ENCODE peak calls at places on chromosomes 5 and 9, in ten cellular contexts. One of them, this sample, is unnamed. For H3K9me3, the result is how much of the 10 kb centered on the place peaks cover.

GRCh38 chr9:131772940-131773339 is 33.1 kb upstream of the RAPGEF1 start:
- DNase-seq in prostate gland: no peak
- DNase-seq in kidney: no peak
- DNase-seq in endothelial cell of umbilical vein: no peak
- DNase-seq in tibial nerve: no peak
- DNase-seq in ovary: no peak
- DNase-seq in cardiac muscle cell: no peak
- DNase-seq in left ventricle myocardium inferior: no peak
- DNase-seq in body of pancreas: no peak
- DNase-seq in mucosa of descending colon: no peak
- DNase-seq in this sample: no peak

GRCh38 chr5:162911873-162912272 is 525.5 kb upstream of the CCNG1 start:
- DNase-seq in prostate gland: no peak
- DNase-seq in kidney: no peak
- DNase-seq in endothelial cell of umbilical vein: no peak
- DNase-seq in tibial nerve: no peak
- DNase-seq in ovary: no peak
- DNase-seq in cardiac muscle cell: no peak
- DNase-seq in left ventricle myocardium inferior: no peak
- DNase-seq in body of pancreas: no peak
- DNase-seq in mucosa of descending colon: no peak
- DNase-seq in this sample: no peak

GRCh38 chr9:108953983-108954574 is 19.9 kb downstream of the ABITRAM start:
- DNase-seq in prostate gland: no peak
- DNase-seq in kidney: no peak
- DNase-seq in endothelial cell of umbilical vein: peak
- DNase-seq in tibial nerve: no peak
- DNase-seq in ovary: no peak
- DNase-seq in cardiac muscle cell: peak
- DNase-seq in left ventricle myocardium inferior: no peak
- DNase-seq in body of pancreas: no peak
- DNase-seq in mucosa of descending colon: no peak
- DNase-seq in this sample: no peak

GRCh38 chr5:43041669-43042175 is 1.6 kb upstream of the ANXA2R start:
- DNase-seq in prostate gland: peak
- DNase-seq in kidney: no peak
- DNase-seq in endothelial cell of umbilical vein: peak
- DNase-seq in tibial nerve: no peak
- DNase-seq in ovary: no peak
- DNase-seq in cardiac muscle cell: peak
- DNase-seq in left ventricle myocardium inferior: no peak
- DNase-seq in body of pancreas: peak
- DNase-seq in mucosa of descending colon: peak
- DNase-seq in this sample: peak

GRCh38 chr5:54799645-54800044 is 185.7 kb downstream of the ESM1 start:
- DNase-seq in prostate gland: no peak
- DNase-seq in kidney: no peak
- DNase-seq in endothelial cell of umbilical vein: no peak
- DNase-seq in tibial nerve: no peak
- DNase-seq in ovary: no peak
- DNase-seq in cardiac muscle cell: no peak
- DNase-seq in left ventricle myocardium inferior: no peak
- DNase-seq in body of pancreas: no peak
- DNase-seq in mucosa of descending colon: no peak
- DNase-seq in this sample: no peak

GRCh38 chr5:11385251-11385900 is 518.9 kb downstream of the CTNND2 start:
- DNase-seq in prostate gland: no peak
- DNase-seq in kidney: no peak
- DNase-seq in endothelial cell of umbilical vein: no peak
- DNase-seq in tibial nerve: no peak
- DNase-seq in ovary: no peak
- DNase-seq in cardiac muscle cell: no peak
- DNase-seq in left ventricle myocardium inferior: no peak
- DNase-seq in body of pancreas: no peak
- DNase-seq in mucosa of descending colon: no peak
- DNase-seq in this sample: no peak

GRCh38 chr9:33517373-33517772 is 6.7 kb upstream of the ANKRD18B start:
- DNase-seq in prostate gland: no peak
- DNase-seq in kidney: no peak
- DNase-seq in endothelial cell of umbilical vein: peak
- DNase-seq in tibial nerve: no peak
- DNase-seq in ovary: no peak
- DNase-seq in cardiac muscle cell: peak
- DNase-seq in left ventricle myocardium inferior: no peak
- DNase-seq in body of pancreas: peak
- DNase-seq in mucosa of descending colon: no peak
- DNase-seq in this sample: no peak

GRCh38 chr9:89609426-89610006 is 4.7 kb downstream of the GADD45G start:
- DNase-seq in prostate gland: no peak
- DNase-seq in kidney: peak
- DNase-seq in endothelial cell of umbilical vein: no peak
- DNase-seq in tibial nerve: no peak
- DNase-seq in ovary: no peak
- DNase-seq in cardiac muscle cell: no peak
- DNase-seq in left ventricle myocardium inferior: no peak
- DNase-seq in body of pancreas: no peak
- DNase-seq in mucosa of descending colon: no peak
- DNase-seq in this sample: no peak

GRCh38 chr5:156380846-156381245 is 53.9 kb downstream of the SGCD start:
- DNase-seq in prostate gland: no peak
- DNase-seq in kidney: no peak
- DNase-seq in endothelial cell of umbilical vein: no peak
- DNase-seq in tibial nerve: no peak
- DNase-seq in ovary: peak
- DNase-seq in cardiac muscle cell: no peak
- DNase-seq in left ventricle myocardium inferior: no peak
- DNase-seq in body of pancreas: no peak
- DNase-seq in mucosa of descending colon: no peak
- DNase-seq in this sample: no peak

GRCh38 chr9:33498387-33498786 is 24.7 kb upstream of the NOL6 start:
- DNase-seq in prostate gland: no peak
- DNase-seq in kidney: no peak
- DNase-seq in endothelial cell of umbilical vein: peak
- DNase-seq in tibial nerve: no peak
- DNase-seq in ovary: no peak
- DNase-seq in cardiac muscle cell: no peak
- DNase-seq in left ventricle myocardium inferior: no peak
- DNase-seq in body of pancreas: no peak
- DNase-seq in mucosa of descending colon: no peak
- DNase-seq in this sample: no peak

GRCh38 chr5:89302102-89302891 is 419.3 kb upstream of the MEF2C start:
- DNase-seq in prostate gland: no peak
- DNase-seq in kidney: no peak
- DNase-seq in endothelial cell of umbilical vein: no peak
- DNase-seq in tibial nerve: no peak
- DNase-seq in ovary: no peak
- DNase-seq in cardiac muscle cell: no peak
- DNase-seq in left ventricle myocardium inferior: no peak
- DNase-seq in body of pancreas: no peak
- DNase-seq in mucosa of descending colon: no peak
- DNase-seq in this sample: no peak

GRCh38 chr5:76583163-76584047 is 39.8 kb downstream of the F2RL2 start:
- DNase-seq in prostate gland: no peak
- DNase-seq in kidney: no peak
- DNase-seq in endothelial cell of umbilical vein: peak
- DNase-seq in tibial nerve: no peak
- DNase-seq in ovary: no peak
- DNase-seq in cardiac muscle cell: no peak
- DNase-seq in left ventricle myocardium inferior: no peak
- DNase-seq in body of pancreas: no peak
- DNase-seq in mucosa of descending colon: no peak
- DNase-seq in this sample: no peak

GRCh38 chr5:179362355-179362754 is 17.1 kb upstream of the ADAMTS2 start:
- DNase-seq in prostate gland: no peak
- DNase-seq in kidney: no peak
- DNase-seq in endothelial cell of umbilical vein: no peak
- DNase-seq in tibial nerve: no peak
- DNase-seq in ovary: no peak
- DNase-seq in cardiac muscle cell: no peak
- DNase-seq in left ventricle myocardium inferior: no peak
- DNase-seq in body of pancreas: no peak
- DNase-seq in mucosa of descending colon: no peak
- DNase-seq in this sample: no peak

GRCh38 chr5:146699729-146700430 is 178.7 kb downstream of the PPP2R2B start:
- DNase-seq in prostate gland: no peak
- DNase-seq in kidney: no peak
- DNase-seq in endothelial cell of umbilical vein: no peak
- DNase-seq in tibial nerve: no peak
- DNase-seq in ovary: no peak
- DNase-seq in cardiac muscle cell: peak
- DNase-seq in left ventricle myocardium inferior: no peak
- DNase-seq in body of pancreas: no peak
- DNase-seq in mucosa of descending colon: no peak
- DNase-seq in this sample: no peak

GRCh38 chr5:164370841-164371240 is 865.4 kb downstream of the MAT2B start:
- DNase-seq in prostate gland: no peak
- DNase-seq in kidney: no peak
- DNase-seq in endothelial cell of umbilical vein: no peak
- DNase-seq in tibial nerve: no peak
- DNase-seq in ovary: no peak
- DNase-seq in cardiac muscle cell: no peak
- DNase-seq in left ventricle myocardium inferior: no peak
- DNase-seq in body of pancreas: no peak
- DNase-seq in mucosa of descending colon: no peak
- DNase-seq in this sample: no peak

GRCh38 chr5:74130141-74130897 is 504.3 kb downstream of the ARHGEF28 start:
- DNase-seq in prostate gland: no peak
- DNase-seq in kidney: no peak
- DNase-seq in endothelial cell of umbilical vein: no peak
- DNase-seq in tibial nerve: no peak
- DNase-seq in ovary: no peak
- DNase-seq in cardiac muscle cell: no peak
- DNase-seq in left ventricle myocardium inferior: no peak
- DNase-seq in body of pancreas: no peak
- DNase-seq in mucosa of descending colon: no peak
- DNase-seq in this sample: no peak

GRCh38 chr9:16267336-16268036 is 603.0 kb downstream of the BNC2 start:
- DNase-seq in prostate gland: peak
- DNase-seq in kidney: no peak
- DNase-seq in endothelial cell of umbilical vein: peak
- DNase-seq in tibial nerve: no peak
- DNase-seq in ovary: no peak
- DNase-seq in cardiac muscle cell: no peak
- DNase-seq in left ventricle myocardium inferior: no peak
- DNase-seq in body of pancreas: no peak
- DNase-seq in mucosa of descending colon: no peak
- DNase-seq in this sample: no peak

GRCh38 chr9:122609810-122610209 is 4.7 kb upstream of the OR1Q1 start:
- DNase-seq in prostate gland: no peak
- DNase-seq in kidney: no peak
- DNase-seq in endothelial cell of umbilical vein: no peak
- DNase-seq in tibial nerve: no peak
- DNase-seq in ovary: no peak
- DNase-seq in cardiac muscle cell: no peak
- DNase-seq in left ventricle myocardium inferior: no peak
- DNase-seq in body of pancreas: no peak
- DNase-seq in mucosa of descending colon: no peak
- DNase-seq in this sample: no peak

GRCh38 chr9:122619996-122620395 is 5.5 kb downstream of the OR1Q1 start:
- DNase-seq in prostate gland: no peak
- DNase-seq in kidney: no peak
- DNase-seq in endothelial cell of umbilical vein: peak
- DNase-seq in tibial nerve: no peak
- DNase-seq in ovary: no peak
- DNase-seq in cardiac muscle cell: no peak
- DNase-seq in left ventricle myocardium inferior: no peak
- DNase-seq in body of pancreas: no peak
- DNase-seq in mucosa of descending colon: no peak
- DNase-seq in this sample: no peak

DNA sequence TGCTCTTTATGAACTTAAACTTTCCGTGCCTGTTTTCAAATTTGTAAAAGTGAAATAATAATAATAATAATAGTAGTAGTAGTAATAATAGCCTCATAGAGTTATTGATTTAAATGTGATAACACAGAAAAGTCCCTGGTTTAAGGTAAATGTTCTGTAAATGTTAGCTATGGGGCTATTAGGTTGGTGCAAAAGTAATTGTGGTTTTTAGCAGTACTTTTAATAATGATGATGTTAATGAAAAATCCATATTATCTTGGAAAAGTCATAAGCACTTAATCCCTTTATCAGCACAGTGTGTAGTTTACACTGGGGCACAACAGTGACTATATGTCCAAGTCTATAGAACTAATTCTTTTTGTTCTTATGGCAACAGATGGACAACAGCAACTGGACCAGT is at the start of gene OR1Q1:
- DNase-seq in prostate gland: no peak
- DNase-seq in kidney: no peak
- DNase-seq in endothelial cell of umbilical vein: no peak
- DNase-seq in tibial nerve: no peak
- DNase-seq in ovary: no peak
- DNase-seq in cardiac muscle cell: no peak
- DNase-seq in left ventricle myocardium inferior: no peak
- DNase-seq in body of pancreas: no peak
- DNase-seq in mucosa of descending colon: no peak
- DNase-seq in this sample: no peak
- H3K9me3 ChIP-seq in prostate gland: under half
- H3K9me3 ChIP-seq in kidney: under half
- H3K9me3 ChIP-seq in endothelial cell of umbilical vein: under half
- H3K9me3 ChIP-seq in tibial nerve: under half
- H3K9me3 ChIP-seq in ovary: under half
- H3K9me3 ChIP-seq in cardiac muscle cell: under half
- H3K9me3 ChIP-seq in left ventricle myocardium inferior: under half
- H3K9me3 ChIP-seq in body of pancreas: under half
- H3K9me3 ChIP-seq in mucosa of descending colon: under half
- H3K9me3 ChIP-seq in this sample: under half

GRCh38 chr5:7642029-7642428 is 208.9 kb downstream of the CFAP90 start:
- DNase-seq in prostate gland: no peak
- DNase-seq in kidney: no peak
- DNase-seq in endothelial cell of umbilical vein: no peak
- DNase-seq in tibial nerve: no peak
- DNase-seq in ovary: no peak
- DNase-seq in cardiac muscle cell: no peak
- DNase-seq in left ventricle myocardium inferior: no peak
- DNase-seq in body of pancreas: no peak
- DNase-seq in mucosa of descending colon: no peak
- DNase-seq in this sample: no peak
- TF ChIP-seq CTCF in prostate gland: no peak
- TF ChIP-seq CTCF in kidney: no peak
- TF ChIP-seq CTCF in endothelial cell of umbilical vein: no peak
- TF ChIP-seq CTCF in tibial nerve: no peak
- TF ChIP-seq CTCF in ovary: no peak
- TF ChIP-seq CTCF in cardiac muscle cell: no peak
- TF ChIP-seq CTCF in left ventricle myocardium inferior: no peak
- TF ChIP-seq CTCF in body of pancreas: no peak
- TF ChIP-seq CTCF in mucosa of descending colon: no peak
- TF ChIP-seq CTCF in this sample: no peak

GRCh38 chr5:118875131-118875530 is 113.2 kb downstream of the DTWD2 start:
- DNase-seq in prostate gland: no peak
- DNase-seq in kidney: no peak
- DNase-seq in endothelial cell of umbilical vein: no peak
- DNase-seq in tibial nerve: no peak
- DNase-seq in ovary: no peak
- DNase-seq in cardiac muscle cell: no peak
- DNase-seq in left ventricle myocardium inferior: no peak
- DNase-seq in body of pancreas: no peak
- DNase-seq in mucosa of descending colon: no peak
- DNase-seq in this sample: no peak
- H3K9me3 ChIP-seq in prostate gland: under half
- H3K9me3 ChIP-seq in kidney: under half
- H3K9me3 ChIP-seq in endothelial cell of umbilical vein: under half
- H3K9me3 ChIP-seq in tibial nerve: under half
- H3K9me3 ChIP-seq in ovary: under half
- H3K9me3 ChIP-seq in cardiac muscle cell: under half
- H3K9me3 ChIP-seq in left ventricle myocardium inferior: half or more
- H3K9me3 ChIP-seq in body of pancreas: under half
- H3K9me3 ChIP-seq in mucosa of descending colon: under half
- H3K9me3 ChIP-seq in this sample: under half

GRCh38 chr5:85030685-85031084 is 646.0 kb upstream of the EDIL3 start:
- DNase-seq in prostate gland: no peak
- DNase-seq in kidney: no peak
- DNase-seq in endothelial cell of umbilical vein: no peak
- DNase-seq in tibial nerve: no peak
- DNase-seq in ovary: no peak
- DNase-seq in cardiac muscle cell: no peak
- DNase-seq in left ventricle myocardium inferior: no peak
- DNase-seq in body of pancreas: no peak
- DNase-seq in mucosa of descending colon: no peak
- DNase-seq in this sample: no peak
- TF ChIP-seq CTCF in prostate gland: no peak
- TF ChIP-seq CTCF in kidney: no peak
- TF ChIP-seq CTCF in endothelial cell of umbilical vein: no peak
- TF ChIP-seq CTCF in tibial nerve: no peak
- TF ChIP-seq CTCF in ovary: no peak
- TF ChIP-seq CTCF in cardiac muscle cell: no peak
- TF ChIP-seq CTCF in left ventricle myocardium inferior: no peak
- TF ChIP-seq CTCF in body of pancreas: no peak
- TF ChIP-seq CTCF in mucosa of descending colon: no peak
- TF ChIP-seq CTCF in this sample: no peak